ENCODE peak calls at places on chromosomes 12 and 14, in nine cellular contexts. M, T, G, D, F, Z, P, X and C are unnamed samples.

GRCh38 chr12:3935078-3935477 is 61.9 kb upstream of the PARP11 start:
- DNase-seq in D (no peak), F (no peak), P (no peak), Z (no peak), X (no peak), M (no peak), T (no peak), G (no peak), C (peak)

GRCh38 chr12:27796093-27796492 is 16.1 kb upstream of the MANSC4 start:
- DNase-seq in X (no peak), P (no peak), T (no peak), M (no peak), G (no peak), F (no peak), D (no peak), Z (no peak), C (no peak)

GRCh38 chr12:89889051-89889450 is 180.4 kb upstream of the ATP2B1 start:
- DNase-seq in Z (no peak), M (no peak), F (no peak), P (no peak), G (no peak), T (no peak), X (no peak), D (no peak), C (no peak)

GRCh38 chr12:4272976-4273650 is 449 bp upstream of the CCND2 start:
- DNase-seq in F (no peak), P (no peak), Z (no peak), M (no peak), D (no peak), G (no peak), T (no peak), X (no peak), C (no peak)

GRCh38 chr12:108807996-108808725 is 49.2 kb downstream of the SSH1 start:
- DNase-seq in G (no peak), Z (no peak), P (no peak), M (no peak), F (no peak), T (no peak), D (no peak), X (no peak), C (no peak)

GRCh38 chr14:102930138-102930752 is 7.8 kb downstream of the AMN start:
- DNase-seq in G (peak), M (no peak), F (no peak), X (no peak), Z (no peak), P (no peak), T (no peak), D (no peak), C (no peak)

GRCh38 chr14:80587096-80587724 is 354.3 kb downstream of the CEP128 start:
- DNase-seq in P (peak), D (no peak), G (no peak), M (peak), F (no peak), X (no peak), T (peak), Z (no peak), C (peak)

GRCh38 chr14:99476864-99477263 is 3.8 kb downstream of the SETD3 start:
- DNase-seq in X (no peak), Z (no peak), T (no peak), F (no peak), M (no peak), P (no peak), D (no peak), G (no peak), C (no peak)

GRCh38 chr12:27511031-27511722 is 12.8 kb upstream of the PPFIBP1 start:
- DNase-seq in P (no peak), G (no peak), T (no peak), D (no peak), X (no peak), Z (no peak), M (no peak), F (no peak), C (no peak)

GRCh38 chr14:39977198-39977597 is 545.0 kb upstream of the FBXO33 start:
- DNase-seq in Z (no peak), T (no peak), G (no peak), M (no peak), F (no peak), X (no peak), P (no peak), D (no peak), C (no peak)

GRCh38 chr14:61537567-61538463 is 157.5 kb upstream of the HIF1A start:
- DNase-seq in D (no peak), T (peak), P (no peak), G (peak), X (peak), M (no peak), F (peak), Z (no peak), C (peak)

GRCh38 chr12:116525418-116526001 is 33.7 kb upstream of the MAP1LC3B2 start:
- DNase-seq in P (no peak), D (no peak), G (peak), Z (no peak), F (peak), M (no peak), T (peak), X (no peak), C (no peak)

GRCh38 chr12:52147367-52147972 is 44.3 kb downstream of the KRT80 start:
- DNase-seq in P (no peak), T (peak), Z (peak), X (peak), G (peak), D (no peak), F (peak), M (peak), C (no peak)

GRCh38 chr14:23146980-23147379 is 27.9 kb upstream of the CEBPE start:
- DNase-seq in Z (no peak), F (no peak), P (no peak), X (no peak), T (no peak), M (no peak), G (no peak), D (no peak), C (no peak)

GRCh38 chr14:103522028-103522581 is 525 bp downstream of the CKB start:
- DNase-seq in G (peak), D (no peak), Z (no peak), T (no peak), F (no peak), M (no peak), X (no peak), P (no peak), C (no peak)

GRCh38 chr12:3490848-3491382 is at the start of gene PRMT8:
- DNase-seq in Z (no peak), F (no peak), D (no peak), T (no peak), M (no peak), G (peak), P (no peak), X (no peak), C (no peak)

GRCh38 chr12:95767703-95768102 is 22.9 kb downstream of the NTN4 start:
- DNase-seq in M (no peak), Z (no peak), P (no peak), X (no peak), G (no peak), D (no peak), F (no peak), T (no peak), C (no peak)

GRCh38 chr12:55188974-55189556 is 31.8 kb upstream of the OR10A7 start:
- DNase-seq in D (peak), G (peak), P (peak), Z (no peak), T (peak), F (peak), X (peak), M (peak), C (peak)

GRCh38 chr12:79420146-79420618 is 270.6 kb downstream of the PAWR start:
- DNase-seq in T (peak), M (peak), X (peak), D (no peak), Z (no peak), F (peak), P (no peak), G (no peak), C (peak)

DNA sequence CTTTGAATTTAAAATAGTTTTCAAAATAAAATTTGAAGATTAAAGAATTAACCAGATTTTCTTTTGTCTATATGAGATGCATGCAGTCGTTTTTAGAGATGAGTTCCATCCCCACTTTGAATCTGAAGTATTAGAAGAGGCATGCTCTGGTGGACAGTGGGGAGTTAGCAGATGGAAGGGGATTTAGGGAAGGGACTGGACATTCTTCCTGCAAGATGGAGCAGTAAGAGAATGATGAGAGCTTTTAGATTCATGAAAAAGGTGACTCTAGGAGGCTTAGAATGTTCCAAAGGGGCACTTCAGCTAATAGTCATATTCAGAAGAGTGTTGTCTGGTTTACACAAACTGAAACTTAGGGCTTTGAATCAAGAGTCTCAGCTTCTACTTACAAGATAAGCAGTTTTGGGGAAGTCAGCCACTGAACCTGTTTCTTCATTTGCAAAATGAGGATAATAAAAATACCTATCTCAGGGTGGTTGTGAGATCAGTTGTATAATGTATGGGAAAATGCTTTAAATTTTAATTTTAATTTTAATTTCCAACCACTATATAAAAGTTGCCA is 3.7 kb downstream of the ZBTB1 start:
- DNase-seq in T (no peak), P (no peak), X (no peak), M (no peak), G (no peak), F (no peak), D (no peak), Z (no peak), C (peak)
- H3K4me3 ChIP-seq in T (no peak), P (peak), X (no peak), M (no peak), G (no peak), F (no peak), D (no peak), Z (no peak), C (peak)

DNA sequence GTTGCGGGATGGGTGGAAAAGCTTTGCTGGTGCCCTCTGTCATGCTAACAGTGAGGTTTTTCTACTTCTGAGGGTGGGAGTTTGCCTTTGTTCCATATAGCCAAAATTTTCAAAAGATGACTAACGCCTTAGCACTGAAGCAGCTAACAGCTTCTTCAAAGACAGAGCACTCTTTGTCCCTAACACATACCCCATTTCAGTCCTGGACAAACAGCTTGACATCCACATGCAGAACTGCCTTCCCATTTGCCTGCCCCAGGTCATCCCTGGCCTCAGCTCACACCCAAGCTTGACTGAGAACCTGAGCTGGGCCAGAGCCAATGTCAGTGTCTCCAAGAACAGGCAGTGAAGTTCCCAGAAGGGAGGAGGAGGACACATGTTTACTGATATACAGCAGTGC is 30.7 kb upstream of the HSPB8 start:
- DNase-seq in M (no peak), Z (no peak), D (no peak), G (no peak), P (no peak), X (no peak), T (no peak), F (no peak), C (no peak)
- TF ChIP-seq CTCF in M (no peak), Z (no peak), D (no peak), G (no peak), P (no peak), X (no peak), T (no peak), F (no peak), C (no peak)

GRCh38 chr14:106309423-106309822 is 783.0 kb downstream of the TMEM121 start:
- DNase-seq in T (no peak), F (no peak), X (no peak), M (no peak), D (no peak), P (no peak), G (no peak), Z (no peak), C (peak)
- H3K4me3 ChIP-seq in T (no peak), F (no peak), X (no peak), M (no peak), D (no peak), P (no peak), G (no peak), Z (no peak), C (no peak)

GRCh38 chr12:75086086-75087038 is 123.3 kb downstream of the KCNC2 start:
- DNase-seq in P (no peak), X (no peak), M (peak), T (no peak), G (no peak), F (no peak), Z (no peak), D (no peak), C (no peak)

GRCh38 chr12:75087656-75088055 is 122.0 kb downstream of the KCNC2 start:
- DNase-seq in M (no peak), T (peak), P (no peak), F (no peak), X (no peak), G (no peak), Z (no peak), D (no peak), C (no peak)
- TF ChIP-seq CTCF in M (no peak), T (peak), P (no peak), F (no peak), X (peak), G (peak), Z (no peak), D (no peak), C (no peak)